ENCODE peak calls at places on chromosomes 4 and X, in four cellular contexts. R, T, B and F are unnamed samples.

GRCh38 chr4:146647615-146648383 is 9.1 kb downstream of the POU4F2 start:
- DNase-seq in R (no peak), T (no peak), B (no peak), F (no peak)

GRCh38 chrX:46254623-46255022 is 290.6 kb downstream of the ZNF674 start:
- DNase-seq in R (no peak), T (no peak), B (no peak), F (no peak)

GRCh38 chr4:147928400-147928799 is 196.5 kb downstream of the ARHGAP10 start:
- DNase-seq in R (no peak), T (peak), B (no peak), F (no peak)

GRCh38 chrX:46957299-46957698 is 45.1 kb downstream of the JADE3 start:
- DNase-seq in R (no peak), T (no peak), B (no peak), F (no peak)

GRCh38 chrX:2484721-2485459 is 15.9 kb downstream of the DHRSX start:
- DNase-seq in R (no peak), T (peak), B (no peak), F (peak)

GRCh38 chr4:147492761-147493160 is 11.9 kb downstream of the EDNRA start:
- DNase-seq in R (peak), T (peak), B (no peak), F (no peak)

GRCh38 chrX:3485727-3486126 is 139.3 kb upstream of the MXRA5 start:
- DNase-seq in R (no peak), T (no peak), B (no peak), F (no peak)

GRCh38 chr4:37243061-37243460 is 1.5 kb upstream of the NWD2 start:
- DNase-seq in R (no peak), T (no peak), B (no peak), F (no peak)

GRCh38 chr4:186566068-186566467 is 10.7 kb upstream of the MTNR1A start:
- DNase-seq in R (no peak), T (no peak), B (no peak), F (no peak)

GRCh38 chrX:28659269-28659668 is 72.0 kb downstream of the IL1RAPL1 start:
- DNase-seq in R (no peak), T (no peak), B (no peak), F (no peak)

GRCh38 chr4:109998867-109999303 is 86.2 kb downstream of the EGF start:
- DNase-seq in R (no peak), T (peak), B (no peak), F (no peak)

DNA sequence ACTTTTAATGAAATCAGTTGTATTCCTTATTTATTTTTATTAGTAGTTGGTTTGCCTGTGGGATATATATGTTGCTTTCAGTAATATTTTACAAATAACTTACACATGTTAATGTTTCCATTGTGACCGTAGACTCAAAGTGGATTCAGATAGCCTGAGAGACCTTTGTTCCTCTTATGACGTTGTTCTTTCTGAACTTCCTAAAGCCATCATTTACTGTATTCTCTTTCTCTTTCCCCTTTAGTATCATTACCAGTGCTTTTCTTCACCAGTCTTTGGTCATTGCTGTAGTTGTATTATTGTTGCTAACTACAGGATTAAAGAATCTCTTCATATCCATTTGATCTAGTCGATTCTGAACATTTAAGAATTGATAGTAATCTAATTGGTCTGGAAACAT is 4.3 kb downstream of the STIM2 start:
- DNase-seq in R (no peak), T (no peak), B (no peak), F (no peak)
- H3K27ac ChIP-seq in R (peak), T (no peak), B (no peak), F (no peak)

GRCh38 chr4:123235431-123235830 is 161.2 kb upstream of the SPRY1 start:
- DNase-seq in R (no peak), T (peak), B (no peak), F (no peak)
- H3K27ac ChIP-seq in R (no peak), T (no peak), B (no peak), F (no peak)

DNA sequence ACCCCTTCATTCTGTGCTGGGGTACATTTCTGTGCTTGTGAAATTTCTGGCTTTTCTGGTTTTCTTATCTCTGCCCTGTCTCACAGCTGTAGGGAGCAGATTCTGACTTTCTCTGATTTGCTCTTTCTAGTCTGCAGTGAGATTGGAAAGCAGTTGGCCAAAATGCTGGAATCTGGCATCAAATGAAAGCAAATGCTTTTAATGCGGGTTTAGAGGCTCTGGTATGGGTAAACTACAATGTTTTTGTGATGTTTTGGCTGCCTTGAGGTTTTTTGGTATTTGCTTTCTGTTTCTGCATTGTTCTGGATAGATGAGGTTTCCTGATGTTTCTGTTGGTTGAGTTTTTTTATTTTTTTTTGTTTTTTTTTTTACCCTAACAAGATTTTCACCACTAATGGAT is 23.8 kb downstream of the SMIM20 start:
- DNase-seq in R (no peak), T (peak), B (no peak), F (no peak)
- H3K27ac ChIP-seq in R (no peak), T (peak), B (no peak), F (no peak)

GRCh38 chr4:168769416-168769815 is 240.6 kb downstream of the CBR4 start:
- DNase-seq in R (no peak), T (peak), B (no peak), F (no peak)

GRCh38 chr4:168765726-168766125 is 244.3 kb downstream of the CBR4 start:
- DNase-seq in R (no peak), T (peak), B (no peak), F (no peak)

GRCh38 chr4:168769857-168770256 is 240.2 kb downstream of the CBR4 start:
- DNase-seq in R (no peak), T (no peak), B (no peak), F (no peak)

GRCh38 chr4:168765322-168765721 is 244.7 kb downstream of the CBR4 start:
- DNase-seq in R (no peak), T (no peak), B (no peak), F (no peak)

GRCh38 chr4:168766537-168767316 is 243.3 kb downstream of the CBR4 start:
- DNase-seq in R (no peak), T (peak), B (no peak), F (no peak)
- H3K27ac ChIP-seq in R (no peak), T (peak), B (no peak), F (no peak)

DNA sequence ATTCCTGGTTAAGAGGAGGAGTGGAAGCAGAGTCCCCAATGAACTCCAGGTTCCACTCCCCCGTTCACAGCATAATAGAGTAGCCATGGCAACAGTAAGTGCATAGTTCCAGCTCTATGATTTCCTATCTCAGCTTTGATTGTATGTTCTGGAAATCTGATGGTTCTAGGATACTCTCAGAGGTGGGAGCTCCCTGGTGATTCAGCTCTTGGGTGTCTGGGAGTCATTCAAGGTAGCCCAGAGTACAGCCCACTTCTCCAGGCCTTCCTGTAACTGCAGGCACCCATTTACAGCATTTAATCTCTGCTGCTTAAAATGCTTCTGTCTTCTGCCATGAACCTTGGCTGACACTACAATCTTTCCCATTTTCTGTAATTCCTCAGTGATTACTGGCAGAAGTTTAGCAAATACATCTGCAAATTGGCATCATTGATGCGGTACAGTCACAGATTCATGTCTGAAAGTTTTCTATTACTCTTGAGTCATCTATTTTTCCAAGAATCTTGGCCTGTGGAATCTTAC is 242.0 kb downstream of the MAPK10 start:
- DNase-seq in R (peak), T (peak), B (no peak), F (peak)
- H3K27ac ChIP-seq in R (no peak), T (no peak), B (no peak), F (no peak)

DNA sequence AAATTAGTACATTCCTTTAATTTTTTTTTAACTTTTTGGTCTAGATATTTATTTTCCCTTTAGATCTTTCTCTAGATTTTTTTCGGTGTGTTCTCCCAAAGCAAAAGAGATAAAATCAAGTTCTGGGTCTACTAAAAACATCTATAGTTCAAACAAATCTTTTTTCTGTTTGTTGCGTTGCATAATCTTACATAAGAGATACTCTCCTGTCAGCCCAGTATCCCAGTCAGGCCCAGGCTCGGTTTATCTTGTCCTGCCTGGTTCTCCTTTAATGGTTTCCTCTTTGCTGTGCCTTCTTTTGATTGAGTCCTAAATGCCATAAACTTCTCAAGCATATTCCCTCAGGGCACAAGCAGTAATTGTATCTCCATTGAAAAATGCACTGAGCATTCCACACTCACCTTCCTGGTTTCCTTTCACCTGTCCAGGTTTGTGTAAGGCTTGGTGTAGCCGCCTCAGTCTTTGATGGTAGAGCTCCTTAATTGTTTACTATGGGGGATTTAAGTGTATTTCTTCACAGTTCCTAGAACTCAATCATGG is 104.9 kb downstream of the TMEM131L start:
- DNase-seq in R (no peak), T (no peak), B (no peak), F (peak)
- H3K27ac ChIP-seq in R (no peak), T (no peak), B (no peak), F (no peak)

DNA sequence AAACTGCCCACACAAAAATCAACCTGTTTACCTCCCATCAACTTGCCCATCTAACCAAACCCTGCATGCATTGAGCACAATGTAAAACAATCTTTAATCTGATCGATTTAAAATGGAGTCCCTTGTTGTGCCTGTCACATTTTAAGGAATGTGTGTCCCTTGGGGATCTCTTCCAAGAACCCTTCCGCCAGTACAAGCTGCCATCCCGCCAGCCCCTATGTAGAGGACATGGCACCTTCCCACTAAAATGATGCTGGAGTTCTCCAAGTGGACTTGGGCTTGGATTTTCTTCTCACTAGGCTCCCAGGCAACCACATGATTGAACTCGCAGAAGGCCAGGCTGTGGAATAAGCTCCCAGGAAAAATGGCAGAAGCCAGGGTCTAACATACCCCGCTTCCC is 45.8 kb upstream of the ENPP6 start:
- DNase-seq in R (no peak), T (no peak), B (no peak), F (no peak)
- H3K27ac ChIP-seq in R (no peak), T (no peak), B (no peak), F (no peak)

GRCh38 chrX:107758231-107758766 is 17.3 kb downstream of the TSC22D3 start:
- DNase-seq in R (no peak), T (no peak), B (no peak), F (no peak)
- H3K27ac ChIP-seq in R (no peak), T (no peak), B (no peak), F (no peak)

GRCh38 chr4:7458066-7458425 is 23.3 kb upstream of the PSAPL1 start:
- DNase-seq in R (no peak), T (no peak), B (no peak), F (no peak)

GRCh38 chr4:7461171-7461570 is 26.4 kb upstream of the PSAPL1 start:
- DNase-seq in R (no peak), T (no peak), B (no peak), F (no peak)

GRCh38 chr4:7460591-7460990 is 25.9 kb upstream of the PSAPL1 start:
- DNase-seq in R (no peak), T (peak), B (no peak), F (no peak)

GRCh38 chr4:7458477-7458876 is 23.7 kb upstream of the PSAPL1 start:
- DNase-seq in R (no peak), T (no peak), B (no peak), F (no peak)

DNA sequence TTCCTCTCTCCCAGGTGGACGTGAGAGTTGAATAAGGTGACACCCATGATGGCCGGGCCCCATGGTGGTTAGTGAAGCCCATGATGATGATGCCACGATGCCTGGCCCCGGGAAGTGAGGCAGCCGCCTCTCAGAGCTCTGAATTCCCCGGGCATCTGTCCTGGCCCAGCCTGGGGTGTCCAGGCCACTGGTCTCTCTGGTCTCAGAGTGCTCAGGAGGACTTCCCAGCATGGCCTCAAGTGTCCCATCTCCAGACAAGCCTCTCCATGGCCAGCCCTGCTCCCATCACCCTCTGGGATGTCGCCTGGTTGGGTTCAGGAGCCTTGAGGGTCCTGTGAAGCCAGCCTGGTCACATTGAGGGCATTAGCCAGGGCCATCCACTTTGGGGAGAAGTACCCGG is 24.7 kb upstream of the PSAPL1 start:
- DNase-seq in R (no peak), T (no peak), B (no peak), F (no peak)
- H3K27ac ChIP-seq in R (no peak), T (no peak), B (no peak), F (no peak)